ENCODE peak calls at places on chromosomes 7 and 10, in nine cellular contexts. P, K, S, F, W, Z, D, M and V are unnamed samples.

GRCh38 chr10:69362471-69362954 is 54.2 kb downstream of the TACR2 start:
- DNase-seq in S (peak; percentile 66), P (no peak), W (no peak), Z (peak; percentile 77), F (no peak), K (peak; percentile 64), D (peak; percentile 90), M (peak; percentile 81), V (peak; percentile 45)

GRCh38 chr10:96831867-96832720 is at the start of gene LCOR:
- DNase-seq in W (peak; percentile 87), S (peak; percentile 93), P (peak; percentile 65), Z (peak; percentile 66), F (peak; percentile 65), D (peak; percentile 86), K (peak; percentile 87), M (peak; percentile 82), V (peak; percentile 63)

GRCh38 chr7:101594790-101595189 is 34.3 kb downstream of the MYL10 start:
- DNase-seq in K (no peak), F (no peak), W (no peak), P (no peak), S (no peak), Z (no peak), D (no peak), M (no peak), V (no peak)

GRCh38 chr10:22824984-22825383 is 102.9 kb upstream of the ARMC3 start:
- DNase-seq in Z (peak; percentile 63), K (no peak), M (no peak), W (peak; percentile 7), F (no peak), D (peak; percentile 74), P (no peak), S (no peak), V (no peak)

GRCh38 chr7:6606866-6607583 is 8.4 kb upstream of the ZNF853 start:
- DNase-seq in Z (no peak), D (no peak), K (no peak), P (no peak), S (no peak), F (no peak), M (no peak), W (no peak), V (no peak)

GRCh38 chr10:24691113-24691512 is 32.6 kb downstream of the ARHGAP21 start:
- DNase-seq in P (no peak), S (no peak), K (no peak), D (peak; percentile 17), F (no peak), Z (no peak), W (no peak), M (peak; percentile 57), V (no peak)

GRCh38 chr10:71726673-71727428 is 7.3 kb upstream of the C10orf105 start:
- DNase-seq in M (no peak), W (no peak), D (no peak), F (no peak), S (no peak), P (no peak), Z (no peak), K (peak; percentile 44), V (no peak)

GRCh38 chr7:159071260-159071659 is 73.4 kb downstream of the VIPR2 start:
- DNase-seq in W (no peak), K (no peak), Z (no peak), M (no peak), S (peak; percentile 17), D (no peak), F (no peak), P (no peak), V (no peak)

GRCh38 chr10:100043796-100044195 is 34.0 kb upstream of the DNMBP start:
- DNase-seq in W (no peak), M (peak; percentile 56), F (no peak), S (peak; percentile 53), P (no peak), Z (peak; percentile 25), K (no peak), D (peak; percentile 40), V (no peak)

GRCh38 chr10:98312816-98313215 is 44.8 kb upstream of the LOXL4 start:
- DNase-seq in S (no peak), F (no peak), D (no peak), P (no peak), Z (no peak), W (no peak), K (no peak), M (no peak), V (no peak)
- TF ChIP-seq CTCF in S (no peak), F (no peak), D (no peak), P (no peak), Z (peak; percentile 40), W (no peak), K (no peak), M (no peak), V (no peak)

GRCh38 chr7:44072364-44073231 is 7.2 kb upstream of the PGAM2 start:
- DNase-seq in M (peak; percentile 86), K (peak; percentile 71), P (no peak), S (peak; percentile 96), F (no peak), Z (peak; percentile 93), W (peak; percentile 69), D (peak; percentile 84), V (peak; percentile 61)
- TF ChIP-seq CTCF in M (peak; percentile 74), K (peak; percentile 54), P (peak; percentile 65), S (peak; percentile 64), F (peak; percentile 17), Z (peak; percentile 94), W (peak; percentile 61), D (peak; percentile 88), V (peak; percentile 95)

GRCh38 chr7:30682131-30683083 is at the start of gene CRHR2:
- DNase-seq in S (no peak), K (no peak), P (peak; percentile 40), M (no peak), F (no peak), D (no peak), Z (no peak), W (peak; percentile 74), V (no peak)
- TF ChIP-seq CTCF in S (no peak), K (peak; percentile 14), P (peak; percentile 76), M (no peak), F (peak; percentile 45), D (no peak), Z (no peak), W (peak; percentile 50), V (peak; percentile 30)

GRCh38 chr10:83917519-83918506 is 221.5 kb upstream of the GHITM start:
- DNase-seq in F (no peak), Z (no peak), S (peak; percentile 64), M (peak; percentile 42), P (no peak), K (peak; percentile 31), W (peak; percentile 48), D (no peak), V (no peak)
- TF ChIP-seq CTCF in F (no peak), Z (no peak), S (no peak), M (no peak), P (peak; percentile 63), K (no peak), W (peak; percentile 31), D (no peak), V (no peak)